ENCODE peak calls at places on chromosomes 3 and 15, in eight cellular contexts. Z, I, T, V, U, J, N and M are unnamed samples. For H3K4me1, the result is how much of the 10 kb centered on the place peaks cover.

GRCh38 chr3:61946925-61947324 is 385.6 kb downstream of the PTPRG start:
- DNase-seq in Z (no peak), J (no peak), T (no peak), I (no peak), N (no peak), U (no peak), V (no peak), M (no peak)

GRCh38 chr15:62739082-62739481 is 303.5 kb upstream of the TPM1 start:
- DNase-seq in I (peak), U (no peak), N (no peak), Z (no peak), V (no peak), T (no peak), J (no peak), M (no peak)

GRCh38 chr3:194043516-194043915 is 92.4 kb upstream of the HES1 start:
- DNase-seq in T (no peak), J (no peak), Z (no peak), I (no peak), V (no peak), U (no peak), N (no peak), M (no peak)

GRCh38 chr3:73226026-73226425 is 164.6 kb downstream of the EBLN2 start:
- DNase-seq in N (no peak), V (no peak), J (no peak), T (no peak), I (no peak), Z (no peak), U (no peak), M (no peak)

GRCh38 chr15:40286061-40286532 is 3.2 kb upstream of the ANKRD63 start:
- DNase-seq in V (no peak), U (no peak), J (no peak), Z (no peak), T (no peak), I (no peak), N (no peak), M (no peak)

GRCh38 chr3:35648347-35648746 is 9.0 kb downstream of the ARPP21 start:
- DNase-seq in N (no peak), V (no peak), U (no peak), I (no peak), J (no peak), T (no peak), Z (no peak), M (no peak)

GRCh38 chr15:39629906-39630305 is 49.0 kb downstream of the THBS1 start:
- DNase-seq in Z (no peak), N (no peak), T (no peak), V (no peak), J (no peak), U (no peak), I (no peak), M (no peak)

GRCh38 chr3:99882436-99883137 is 64.9 kb downstream of the CMSS1 start:
- DNase-seq in N (no peak), V (no peak), Z (no peak), I (no peak), J (no peak), U (no peak), T (no peak), M (no peak)

GRCh38 chr3:138875096-138875753 is 40.5 kb upstream of the PIK3CB start:
- DNase-seq in I (no peak), T (no peak), V (no peak), Z (no peak), N (no peak), U (no peak), J (no peak), M (no peak)

GRCh38 chr3:170162052-170162451 is 19.5 kb downstream of the PHC3 start:
- DNase-seq in V (no peak), Z (no peak), U (no peak), I (no peak), N (no peak), J (no peak), T (no peak), M (no peak)

GRCh38 chr3:30640856-30641255 is 34.5 kb downstream of the TGFBR2 start:
- DNase-seq in V (no peak), N (no peak), U (no peak), Z (no peak), J (no peak), I (no peak), T (no peak), M (no peak)
- H3K4me1 ChIP-seq in V (under half), N (under half), U (half or more), Z (under half), J (under half), I (under half), T (under half), M (half or more)

DNA sequence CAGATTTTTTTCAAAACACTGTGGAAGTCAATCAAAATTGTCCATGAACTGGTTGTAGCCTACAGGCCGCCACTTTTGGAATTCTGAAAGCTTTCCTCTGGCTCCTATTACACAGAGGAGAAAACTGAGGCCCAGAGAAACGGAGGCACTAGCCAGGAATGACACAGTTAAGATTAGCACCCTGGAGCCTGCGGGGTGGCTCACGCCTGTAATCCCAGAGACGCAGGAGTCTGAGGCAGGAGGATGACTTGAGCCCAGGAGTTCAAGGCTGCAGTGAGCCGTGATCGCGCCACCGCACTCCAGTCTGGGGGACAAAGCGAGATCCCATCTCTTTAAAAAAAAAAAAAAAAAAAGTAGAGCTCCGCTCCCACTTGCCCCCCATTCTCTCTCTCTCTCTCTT is 667 bp upstream of the TRH start:
- DNase-seq in U (no peak), T (no peak), V (no peak), N (no peak), Z (no peak), I (no peak), J (no peak), M (no peak)
- H3K4me3 ChIP-seq in U (no peak), T (no peak), V (no peak), N (no peak), Z (no peak), I (no peak), J (no peak), M (no peak)

DNA sequence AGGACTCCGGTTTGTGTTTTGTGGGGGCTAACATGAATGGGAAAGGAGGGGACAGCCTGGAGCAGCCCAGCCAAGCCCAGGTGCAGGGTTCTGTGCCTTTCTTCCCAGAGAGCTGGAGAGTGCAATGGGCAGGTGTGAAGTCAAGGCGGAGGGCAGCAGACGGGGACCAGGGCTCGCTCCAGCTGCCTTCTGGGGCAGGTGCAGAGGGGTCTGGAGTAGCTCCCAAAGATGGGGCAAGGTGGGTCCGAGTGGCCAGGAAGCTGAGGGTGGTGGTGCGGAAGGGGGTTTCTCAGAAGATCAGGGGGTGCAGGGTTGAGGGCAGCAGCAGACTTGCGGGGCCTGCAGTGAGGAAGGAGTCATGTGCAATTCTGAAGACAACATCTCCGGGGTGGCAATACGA is 158.9 kb downstream of the NSMCE3 start:
- DNase-seq in I (no peak), T (no peak), V (no peak), Z (no peak), N (no peak), J (no peak), U (no peak), M (no peak)
- TF ChIP-seq CTCF in I (no peak), T (no peak), V (no peak), Z (no peak), N (no peak), J (no peak), U (no peak), M (no peak)

DNA sequence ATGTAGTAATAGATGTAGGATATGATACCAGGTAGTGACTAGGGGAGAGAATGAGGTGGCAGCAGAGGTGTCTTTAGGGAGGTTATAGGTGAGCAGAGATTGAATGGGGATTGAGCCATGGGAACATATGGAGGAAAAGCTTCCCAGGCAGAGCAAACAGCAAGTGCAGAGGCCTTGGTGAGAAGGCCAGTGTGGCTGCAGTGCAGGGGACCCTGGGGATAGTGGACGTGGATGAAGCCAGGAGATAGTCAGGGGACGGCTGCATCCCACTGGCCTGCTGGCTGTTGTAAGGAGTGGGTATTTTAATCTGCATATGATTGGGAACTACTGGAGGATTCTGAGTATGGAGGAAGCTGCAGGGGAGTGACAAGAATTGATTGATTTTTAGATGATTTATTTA is 62.7 kb upstream of the TRAK1 start:
- DNase-seq in Z (no peak), U (no peak), V (no peak), I (no peak), T (no peak), J (no peak), N (no peak), M (no peak)
- H3K4me1 ChIP-seq in Z (under half), U (under half), V (under half), I (under half), T (under half), J (under half), N (half or more), M (under half)

DNA sequence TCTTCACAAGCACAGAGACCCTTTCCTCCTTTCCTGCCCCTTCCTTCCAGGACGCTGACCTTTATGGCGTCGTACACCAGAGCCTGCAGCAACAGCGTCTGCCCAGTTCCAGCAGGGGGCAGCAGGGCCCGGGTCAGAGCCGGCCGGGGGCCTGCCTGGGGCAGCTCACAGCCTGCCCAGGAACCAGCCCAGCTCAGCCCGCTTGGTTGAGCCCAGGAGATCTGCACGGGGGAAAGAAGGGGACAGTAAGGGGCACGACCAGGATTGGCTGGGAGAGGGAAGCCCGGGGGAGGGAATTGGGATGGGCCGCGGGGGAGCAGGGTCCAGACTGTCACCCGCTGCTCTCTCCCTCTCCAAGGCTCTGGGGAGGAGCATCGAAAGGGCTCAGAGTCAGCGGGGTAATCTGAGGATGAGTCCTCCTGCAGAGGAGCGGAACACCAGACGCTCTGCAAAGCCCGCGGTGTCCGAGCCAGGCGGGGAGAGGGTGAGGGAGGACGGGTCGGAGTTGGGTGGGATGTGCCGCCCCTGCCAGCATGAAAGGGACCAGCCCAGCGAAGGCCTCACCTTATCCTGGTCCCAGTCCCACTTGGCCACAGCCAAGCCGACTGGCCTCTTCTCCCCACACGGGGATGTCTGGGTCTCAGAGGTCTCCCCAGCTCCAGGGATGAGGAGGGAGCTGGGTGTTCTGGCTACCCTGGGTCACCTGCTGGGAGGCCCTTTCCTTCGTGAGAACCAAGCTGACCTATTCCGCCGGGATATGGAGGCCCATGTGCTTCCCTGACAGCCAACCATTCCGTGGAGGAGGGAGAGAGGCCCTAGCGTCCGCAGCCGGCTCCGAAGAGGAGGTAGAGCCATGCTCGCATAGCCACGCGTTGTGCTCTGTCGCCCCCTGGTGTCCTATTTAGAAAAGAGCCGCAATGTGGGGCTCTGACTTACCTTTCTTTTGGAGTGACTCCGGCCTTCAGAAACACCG is 7.4 kb upstream of the IGDCC3 start:
- DNase-seq in J (peak), I (peak), U (peak), Z (peak), N (peak), V (peak), T (peak), M (peak)
- H3K4me3 ChIP-seq in J (peak), I (no peak), U (peak), Z (peak), N (peak), V (peak), T (peak), M (no peak)

GRCh38 chr15:60535265-60535664 is 56.3 kb upstream of the ICE2 start:
- DNase-seq in J (no peak), Z (no peak), T (no peak), N (no peak), V (no peak), U (no peak), I (no peak), M (no peak)
- TF ChIP-seq CTCF in J (no peak), Z (no peak), T (no peak), N (no peak), V (no peak), U (no peak), I (peak), M (no peak)

DNA sequence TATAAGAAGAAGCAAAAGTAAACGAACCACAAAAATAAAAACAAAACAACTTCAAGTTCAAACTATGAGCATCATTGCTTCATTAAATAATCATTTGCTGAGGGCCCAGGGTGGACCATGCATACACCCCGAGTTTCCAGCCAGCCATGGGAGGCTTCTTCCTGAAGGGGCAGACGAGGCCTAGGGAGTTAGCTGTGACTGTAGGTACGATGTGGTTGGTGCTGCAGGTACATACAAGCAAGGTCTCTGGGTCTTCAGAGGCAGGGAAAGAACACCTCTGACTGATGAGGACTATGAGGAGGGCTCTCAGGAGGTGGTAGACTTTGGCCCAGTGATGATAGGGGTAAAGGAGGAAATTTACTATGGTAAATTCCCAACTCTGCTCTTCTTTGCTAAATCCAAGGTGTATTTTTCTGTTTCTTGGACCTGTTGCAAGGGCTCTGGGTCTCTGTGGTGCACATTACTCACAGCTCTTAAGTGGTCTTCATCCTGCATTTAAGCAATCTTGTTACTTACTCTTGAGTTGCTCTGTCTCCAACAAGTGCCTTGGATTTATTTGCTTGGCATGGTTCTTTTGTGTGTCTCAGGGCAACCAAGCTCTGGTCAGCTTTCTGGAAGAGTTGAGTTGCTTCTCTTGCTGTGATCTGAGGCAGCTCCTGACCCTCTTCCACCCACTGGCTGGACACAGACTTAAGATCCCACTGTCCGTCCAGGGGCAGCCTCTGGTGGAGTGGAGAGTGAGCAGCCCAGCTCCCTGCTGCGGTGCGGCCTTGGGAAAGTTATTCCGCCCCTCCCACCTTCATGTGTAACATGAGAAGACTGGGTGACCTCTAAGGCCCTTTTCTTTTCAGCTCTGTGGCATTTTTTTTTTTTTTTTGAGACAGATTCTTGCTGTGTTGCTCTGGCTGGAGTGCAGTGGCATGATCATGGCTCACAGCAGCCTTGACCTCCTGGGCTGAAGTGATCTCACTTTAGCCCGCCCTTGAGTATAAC is 56.1 kb upstream of the KIF23 start:
- DNase-seq in N (peak), V (peak), J (no peak), Z (no peak), I (no peak), T (peak), U (no peak), M (no peak)
- H3K4me1 ChIP-seq in N (under half), V (under half), J (under half), Z (under half), I (under half), T (under half), U (under half), M (under half)

DNA sequence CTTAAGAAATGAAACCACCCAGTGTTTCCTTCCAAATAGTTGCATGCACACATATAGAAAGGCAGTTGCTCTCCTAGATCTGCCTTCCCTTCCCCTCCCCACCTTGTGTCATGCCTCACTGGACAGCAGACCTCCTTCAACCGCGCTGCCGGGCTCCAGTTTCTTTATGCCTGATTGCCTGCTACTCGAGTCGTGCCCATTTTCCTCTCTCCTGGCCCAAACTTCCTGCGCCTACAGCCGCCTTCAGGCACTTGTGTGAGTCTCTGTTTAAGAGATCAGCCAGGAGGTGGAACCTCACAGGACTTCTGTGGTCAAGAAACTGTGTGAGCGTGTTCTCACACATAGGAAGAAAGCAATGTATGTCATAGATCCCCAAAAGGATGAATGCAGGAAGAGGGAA is 8.8 kb upstream of the FAM107A start:
- DNase-seq in U (no peak), Z (no peak), I (no peak), V (no peak), J (no peak), N (no peak), T (no peak), M (no peak)
- H3K4me3 ChIP-seq in U (peak), Z (no peak), I (no peak), V (no peak), J (peak), N (no peak), T (no peak), M (peak)

DNA sequence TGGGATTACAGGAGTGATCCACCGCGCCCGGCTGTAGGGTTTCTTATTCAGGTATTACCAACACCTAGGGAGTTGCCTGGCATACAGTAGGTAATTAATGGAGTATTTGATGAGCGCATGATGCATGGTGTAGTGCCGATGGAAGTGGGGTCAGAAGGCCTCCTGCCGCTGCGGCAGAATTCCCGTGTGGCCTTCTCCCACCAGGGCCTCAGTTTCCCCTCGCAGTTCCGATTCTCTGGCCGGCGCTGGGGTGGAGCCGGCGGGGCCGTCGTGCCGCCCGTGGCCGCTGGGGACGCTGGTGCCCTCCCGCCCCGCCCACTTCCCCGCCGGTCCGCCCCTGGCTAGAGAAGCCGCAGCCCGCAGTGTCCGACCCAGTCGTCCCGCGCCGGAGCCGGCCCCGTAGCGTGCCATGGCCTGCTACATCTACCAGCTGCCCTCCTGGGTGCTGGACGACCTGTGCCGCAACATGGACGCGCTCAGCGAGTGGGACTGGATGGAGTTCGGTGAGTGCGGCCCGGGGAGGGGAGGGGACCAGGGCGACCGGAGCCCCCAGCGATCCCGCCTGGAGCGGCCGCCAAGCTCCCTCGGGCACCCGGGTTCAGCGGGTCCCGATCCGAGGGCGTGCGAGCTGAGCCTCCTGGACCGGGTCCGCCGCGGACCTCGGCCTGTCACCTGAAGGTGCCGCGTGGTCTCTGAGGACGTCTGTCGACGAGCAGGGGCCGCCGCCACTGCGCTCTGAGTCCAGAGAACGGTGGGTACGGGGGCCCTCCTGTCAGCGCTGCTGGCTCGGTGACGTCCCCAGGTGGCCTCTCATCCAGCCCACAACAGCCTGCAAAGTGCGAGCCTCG is at the start of gene IRAK2:
- DNase-seq in I (peak), N (peak), V (peak), J (no peak), Z (peak), T (peak), U (peak), M (peak)
- TF ChIP-seq CTCF in I (peak), N (peak), V (peak), J (peak), Z (peak), T (peak), U (peak), M (peak)

GRCh38 chr3:105362021-105362665 is 4.6 kb upstream of the ALCAM start:
- DNase-seq in N (no peak), Z (no peak), U (no peak), V (no peak), J (no peak), T (no peak), I (no peak), M (no peak)
- H3K4me1 ChIP-seq in N (under half), Z (under half), U (under half), V (under half), J (under half), T (under half), I (under half), M (under half)